ENCODE peak calls at places on chromosomes 6 and 20, in seven cellular contexts. One of them, this sample, is unnamed.

GRCh38 chr20:46895906-46896242 is 1.2 kb downstream of the EYA2 start:
- DNase-seq in Peyer's patch: no peak
- DNase-seq in sigmoid colon: no peak
- DNase-seq in A549: no peak
- DNase-seq in breast epithelium: no peak
- DNase-seq in IMR-90: no peak
- DNase-seq in uterus: no peak
- DNase-seq in this sample: no peak

GRCh38 chr6:132131777-132132176 is 180.6 kb upstream of the CCN2 start:
- DNase-seq in Peyer's patch: no peak
- DNase-seq in sigmoid colon: no peak
- DNase-seq in A549: peak
- DNase-seq in breast epithelium: no peak
- DNase-seq in IMR-90: peak
- DNase-seq in uterus: peak
- DNase-seq in this sample: no peak

GRCh38 chr20:34175879-34176278 is 63.8 kb upstream of the EIF2S2 start:
- DNase-seq in Peyer's patch: no peak
- DNase-seq in sigmoid colon: no peak
- DNase-seq in A549: no peak
- DNase-seq in breast epithelium: no peak
- DNase-seq in IMR-90: no peak
- DNase-seq in uterus: no peak
- DNase-seq in this sample: no peak

GRCh38 chr6:154824076-154824475 is 90.9 kb downstream of the SCAF8 start:
- DNase-seq in Peyer's patch: no peak
- DNase-seq in sigmoid colon: no peak
- DNase-seq in A549: no peak
- DNase-seq in breast epithelium: no peak
- DNase-seq in IMR-90: no peak
- DNase-seq in uterus: no peak
- DNase-seq in this sample: no peak

GRCh38 chr20:34586488-34587163 is 28.1 kb downstream of the MAP1LC3A start:
- DNase-seq in Peyer's patch: no peak
- DNase-seq in sigmoid colon: no peak
- DNase-seq in A549: no peak
- DNase-seq in breast epithelium: no peak
- DNase-seq in IMR-90: no peak
- DNase-seq in uterus: no peak
- DNase-seq in this sample: no peak

GRCh38 chr20:51700809-51701285 is 67.3 kb downstream of the ATP9A start:
- DNase-seq in Peyer's patch: no peak
- DNase-seq in sigmoid colon: no peak
- DNase-seq in A549: peak
- DNase-seq in breast epithelium: no peak
- DNase-seq in IMR-90: peak
- DNase-seq in uterus: no peak
- DNase-seq in this sample: no peak

GRCh38 chr20:52469143-52469542 is 277.6 kb upstream of the ZFP64 start:
- DNase-seq in Peyer's patch: no peak
- DNase-seq in sigmoid colon: no peak
- DNase-seq in A549: no peak
- DNase-seq in breast epithelium: no peak
- DNase-seq in IMR-90: no peak
- DNase-seq in uterus: no peak
- DNase-seq in this sample: no peak

GRCh38 chr20:347640-348484 is 951 bp downstream of the NRSN2 start:
- DNase-seq in Peyer's patch: peak
- DNase-seq in sigmoid colon: peak
- DNase-seq in A549: peak
- DNase-seq in breast epithelium: peak
- DNase-seq in IMR-90: peak
- DNase-seq in uterus: peak
- DNase-seq in this sample: peak

GRCh38 chr6:42482126-42482525 is 30.4 kb upstream of the TRERF1 start:
- DNase-seq in Peyer's patch: no peak
- DNase-seq in sigmoid colon: no peak
- DNase-seq in A549: no peak
- DNase-seq in breast epithelium: no peak
- DNase-seq in IMR-90: peak
- DNase-seq in uterus: no peak
- DNase-seq in this sample: no peak

GRCh38 chr6:163391983-163392382 is 22.5 kb upstream of the QKI start:
- DNase-seq in Peyer's patch: no peak
- DNase-seq in sigmoid colon: no peak
- DNase-seq in A549: no peak
- DNase-seq in breast epithelium: no peak
- DNase-seq in IMR-90: no peak
- DNase-seq in uterus: no peak
- DNase-seq in this sample: no peak

GRCh38 chr6:43359381-43359780 is 10.1 kb downstream of the ZNF318 start:
- DNase-seq in Peyer's patch: no peak
- DNase-seq in sigmoid colon: no peak
- DNase-seq in A549: no peak
- DNase-seq in breast epithelium: no peak
- DNase-seq in IMR-90: peak
- DNase-seq in uterus: no peak
- DNase-seq in this sample: no peak

GRCh38 chr6:26475823-26476729 is 18.3 kb downstream of the BTN2A1 start:
- DNase-seq in Peyer's patch: no peak
- DNase-seq in sigmoid colon: no peak
- DNase-seq in A549: no peak
- DNase-seq in breast epithelium: no peak
- DNase-seq in IMR-90: peak
- DNase-seq in uterus: no peak
- DNase-seq in this sample: no peak

GRCh38 chr6:166614171-166614583 is 12.9 kb downstream of the RPS6KA2 start:
- DNase-seq in Peyer's patch: peak
- DNase-seq in sigmoid colon: no peak
- DNase-seq in A549: no peak
- DNase-seq in breast epithelium: no peak
- DNase-seq in IMR-90: no peak
- DNase-seq in uterus: no peak
- DNase-seq in this sample: no peak

GRCh38 chr6:163983601-163984445 is 569.3 kb downstream of the QKI start:
- DNase-seq in Peyer's patch: no peak
- DNase-seq in sigmoid colon: no peak
- DNase-seq in A549: no peak
- DNase-seq in breast epithelium: no peak
- DNase-seq in IMR-90: no peak
- DNase-seq in uterus: no peak
- DNase-seq in this sample: no peak

GRCh38 chr6:95841560-95841959 is 174.2 kb upstream of the FUT9 start:
- DNase-seq in Peyer's patch: no peak
- DNase-seq in sigmoid colon: no peak
- DNase-seq in A549: no peak
- DNase-seq in breast epithelium: no peak
- DNase-seq in IMR-90: no peak
- DNase-seq in uterus: no peak
- DNase-seq in this sample: no peak

GRCh38 chr20:4666001-4666470 is 55.7 kb upstream of the PRND start:
- DNase-seq in Peyer's patch: no peak
- DNase-seq in sigmoid colon: no peak
- DNase-seq in A549: no peak
- DNase-seq in breast epithelium: no peak
- DNase-seq in IMR-90: peak
- DNase-seq in uterus: no peak
- DNase-seq in this sample: no peak

GRCh38 chr6:97456070-97456469 is 173.1 kb upstream of the MMS22L start:
- DNase-seq in Peyer's patch: no peak
- DNase-seq in sigmoid colon: no peak
- DNase-seq in A549: peak
- DNase-seq in breast epithelium: no peak
- DNase-seq in IMR-90: no peak
- DNase-seq in uterus: no peak
- DNase-seq in this sample: no peak
- TF ChIP-seq CTCF in Peyer's patch: no peak
- TF ChIP-seq CTCF in sigmoid colon: no peak
- TF ChIP-seq CTCF in A549: no peak
- TF ChIP-seq CTCF in breast epithelium: no peak
- TF ChIP-seq CTCF in IMR-90: no peak
- TF ChIP-seq CTCF in uterus: no peak
- TF ChIP-seq CTCF in this sample: no peak

GRCh38 chr6:34106900-34107299 is 39.0 kb downstream of the GRM4 start:
- DNase-seq in Peyer's patch: no peak
- DNase-seq in sigmoid colon: no peak
- DNase-seq in A549: no peak
- DNase-seq in breast epithelium: no peak
- DNase-seq in IMR-90: no peak
- DNase-seq in uterus: no peak
- DNase-seq in this sample: no peak

GRCh38 chr6:34108159-34108558 is 37.7 kb downstream of the GRM4 start:
- DNase-seq in Peyer's patch: no peak
- DNase-seq in sigmoid colon: no peak
- DNase-seq in A549: no peak
- DNase-seq in breast epithelium: no peak
- DNase-seq in IMR-90: no peak
- DNase-seq in uterus: no peak
- DNase-seq in this sample: no peak

GRCh38 chr6:34113532-34113931 is 32.4 kb downstream of the GRM4 start:
- DNase-seq in Peyer's patch: no peak
- DNase-seq in sigmoid colon: no peak
- DNase-seq in A549: no peak
- DNase-seq in breast epithelium: no peak
- DNase-seq in IMR-90: no peak
- DNase-seq in uterus: no peak
- DNase-seq in this sample: no peak

GRCh38 chr6:34112102-34112501 is 33.8 kb downstream of the GRM4 start:
- DNase-seq in Peyer's patch: no peak
- DNase-seq in sigmoid colon: no peak
- DNase-seq in A549: no peak
- DNase-seq in breast epithelium: no peak
- DNase-seq in IMR-90: no peak
- DNase-seq in uterus: no peak
- DNase-seq in this sample: no peak

DNA sequence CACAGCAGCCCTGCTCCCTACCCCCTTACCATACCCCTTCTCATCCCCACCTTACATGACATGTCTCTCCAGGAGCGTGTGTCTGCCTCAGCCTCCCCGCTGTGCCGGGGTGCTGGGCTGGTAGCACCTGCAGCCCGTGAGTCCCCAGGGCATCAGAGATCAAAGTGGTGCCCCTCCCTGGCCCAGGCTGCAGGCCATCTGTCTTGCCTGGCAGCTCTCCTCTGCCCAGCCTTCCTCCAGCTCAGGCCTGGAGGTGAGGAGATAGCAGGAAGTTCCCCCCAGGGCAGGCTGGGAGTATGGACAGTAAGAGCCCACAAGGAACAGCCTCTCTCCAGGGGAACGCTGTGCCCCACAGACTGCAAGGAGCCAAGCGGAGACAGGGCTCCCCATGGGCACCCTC is 35.3 kb downstream of the GRM4 start:
- DNase-seq in Peyer's patch: no peak
- DNase-seq in sigmoid colon: no peak
- DNase-seq in A549: no peak
- DNase-seq in breast epithelium: no peak
- DNase-seq in IMR-90: no peak
- DNase-seq in uterus: no peak
- DNase-seq in this sample: no peak
- TF ChIP-seq POLR2A in Peyer's patch: no peak
- TF ChIP-seq POLR2A in sigmoid colon: no peak
- TF ChIP-seq POLR2A in A549: no peak
- TF ChIP-seq POLR2A in breast epithelium: no peak
- TF ChIP-seq POLR2A in IMR-90: no peak
- TF ChIP-seq POLR2A in uterus: no peak
- TF ChIP-seq POLR2A in this sample: no peak

GRCh38 chr6:139230421-139230840 is 61.4 kb downstream of the TXLNB start:
- DNase-seq in Peyer's patch: no peak
- DNase-seq in sigmoid colon: peak
- DNase-seq in A549: peak
- DNase-seq in breast epithelium: no peak
- DNase-seq in IMR-90: peak
- DNase-seq in uterus: no peak
- DNase-seq in this sample: no peak
- TF ChIP-seq CTCF in Peyer's patch: no peak
- TF ChIP-seq CTCF in sigmoid colon: no peak
- TF ChIP-seq CTCF in A549: no peak
- TF ChIP-seq CTCF in breast epithelium: no peak
- TF ChIP-seq CTCF in IMR-90: peak
- TF ChIP-seq CTCF in uterus: no peak
- TF ChIP-seq CTCF in this sample: no peak

GRCh38 chr6:5116243-5116991 is 31.3 kb downstream of the PPP1R3G start:
- DNase-seq in Peyer's patch: no peak
- DNase-seq in sigmoid colon: no peak
- DNase-seq in A549: no peak
- DNase-seq in breast epithelium: no peak
- DNase-seq in IMR-90: peak
- DNase-seq in uterus: no peak
- DNase-seq in this sample: peak

GRCh38 chr6:5121956-5122355 is 36.8 kb downstream of the PPP1R3G start:
- DNase-seq in Peyer's patch: no peak
- DNase-seq in sigmoid colon: no peak
- DNase-seq in A549: no peak
- DNase-seq in breast epithelium: no peak
- DNase-seq in IMR-90: no peak
- DNase-seq in uterus: no peak
- DNase-seq in this sample: peak

GRCh38 chr6:5121479-5121878 is 36.3 kb downstream of the PPP1R3G start:
- DNase-seq in Peyer's patch: no peak
- DNase-seq in sigmoid colon: no peak
- DNase-seq in A549: no peak
- DNase-seq in breast epithelium: no peak
- DNase-seq in IMR-90: no peak
- DNase-seq in uterus: no peak
- DNase-seq in this sample: peak

GRCh38 chr6:5120011-5120410 is 34.9 kb downstream of the PPP1R3G start:
- DNase-seq in Peyer's patch: no peak
- DNase-seq in sigmoid colon: no peak
- DNase-seq in A549: no peak
- DNase-seq in breast epithelium: no peak
- DNase-seq in IMR-90: no peak
- DNase-seq in uterus: no peak
- DNase-seq in this sample: peak

GRCh38 chr6:5119090-5119951 is 34.2 kb downstream of the PPP1R3G start:
- DNase-seq in Peyer's patch: no peak
- DNase-seq in sigmoid colon: no peak
- DNase-seq in A549: no peak
- DNase-seq in breast epithelium: no peak
- DNase-seq in IMR-90: no peak
- DNase-seq in uterus: no peak
- DNase-seq in this sample: no peak
- TF ChIP-seq POLR2A in Peyer's patch: no peak
- TF ChIP-seq POLR2A in sigmoid colon: no peak
- TF ChIP-seq POLR2A in A549: no peak
- TF ChIP-seq POLR2A in breast epithelium: no peak
- TF ChIP-seq POLR2A in IMR-90: no peak
- TF ChIP-seq POLR2A in uterus: no peak
- TF ChIP-seq POLR2A in this sample: no peak

DNA sequence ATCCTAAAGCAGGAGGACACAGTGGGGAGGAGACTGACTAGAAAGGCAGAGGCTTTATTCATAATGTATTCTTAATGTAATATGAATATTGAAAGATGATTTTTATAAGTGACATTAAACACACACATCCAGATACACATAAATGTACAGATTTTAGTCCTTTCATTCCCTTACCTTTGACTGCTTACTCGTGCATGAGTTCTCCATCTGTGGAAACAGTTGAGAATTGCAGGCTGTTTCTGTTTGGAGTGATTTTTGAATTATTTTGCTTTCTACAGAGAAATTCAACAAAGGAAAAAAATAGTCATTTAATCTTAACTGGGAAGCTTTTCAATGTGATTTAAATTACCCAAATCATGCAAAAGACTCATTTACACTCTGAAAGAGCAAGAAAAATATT is 136.5 kb downstream of the RIMS1 start:
- DNase-seq in Peyer's patch: no peak
- DNase-seq in sigmoid colon: no peak
- DNase-seq in A549: no peak
- DNase-seq in breast epithelium: no peak
- DNase-seq in IMR-90: no peak
- DNase-seq in uterus: no peak
- DNase-seq in this sample: no peak
- TF ChIP-seq CTCF in Peyer's patch: no peak
- TF ChIP-seq CTCF in sigmoid colon: no peak
- TF ChIP-seq CTCF in A549: no peak
- TF ChIP-seq CTCF in breast epithelium: no peak
- TF ChIP-seq CTCF in IMR-90: no peak
- TF ChIP-seq CTCF in uterus: no peak
- TF ChIP-seq CTCF in this sample: no peak